ENCODE peak calls at places on chromosomes 16 and 17, in six cellular contexts. O, E, V, U, H and N are unnamed samples.

GRCh38 chr17:48541574-48542113 is 3.3 kb downstream of the HOXB2 start:
- DNase-seq in O (no peak), E (no peak), V (no peak), U (no peak), H (peak), N (no peak)

GRCh38 chr17:35051183-35051578 is 12.3 kb downstream of the RFFL start:
- DNase-seq in O (no peak), E (no peak), V (no peak), U (no peak), H (peak), N (peak)

GRCh38 chr16:28276301-28276700 is 16.0 kb upstream of the SBK1 start:
- DNase-seq in O (no peak), E (no peak), V (no peak), U (no peak), H (no peak), N (no peak)

GRCh38 chr17:2030779-2031163 is 818 bp downstream of the DPH1 start:
- DNase-seq in O (no peak), E (no peak), V (no peak), U (no peak), H (peak), N (no peak)

GRCh38 chr16:8589293-8590160 is 784 bp downstream of the TMEM114 start:
- DNase-seq in O (no peak), E (no peak), V (no peak), U (no peak), H (no peak), N (no peak)

GRCh38 chr17:74746922-74747321 is 1.5 kb upstream of the NHERF1 start:
- DNase-seq in O (peak), E (no peak), V (no peak), U (no peak), H (no peak), N (no peak)

GRCh38 chr17:34452769-34453168 is 89.7 kb upstream of the CCL1 start:
- DNase-seq in O (no peak), E (no peak), V (no peak), U (no peak), H (no peak), N (no peak)

GRCh38 chr16:31265329-31266245 is 5.8 kb downstream of the ITGAM start:
- DNase-seq in O (peak), E (no peak), V (no peak), U (no peak), H (peak), N (no peak)

GRCh38 chr17:82414548-82415281 is 3.4 kb upstream of the HEXD start:
- DNase-seq in O (peak), E (peak), V (no peak), U (peak), H (peak), N (peak)

GRCh38 chr17:44846206-44846605 is 1.5 kb upstream of the HIGD1B start:
- DNase-seq in O (no peak), E (no peak), V (no peak), U (no peak), H (no peak), N (no peak)

GRCh38 chr17:49565948-49566491 is 9.7 kb upstream of the NXPH3 start:
- DNase-seq in O (no peak), E (no peak), V (no peak), U (peak), H (no peak), N (no peak)

GRCh38 chr17:37327341-37328090 is 48.3 kb upstream of the C17orf78 start:
- DNase-seq in O (peak), E (no peak), V (no peak), U (no peak), H (no peak), N (no peak)

GRCh38 chr16:20847577-20847976 is 41.2 kb downstream of the REXO5 start:
- DNase-seq in O (no peak), E (no peak), V (no peak), U (no peak), H (no peak), N (no peak)

GRCh38 chr17:34635876-34636275 is 56.5 kb downstream of the TMEM132E start:
- DNase-seq in O (no peak), E (no peak), V (no peak), U (no peak), H (no peak), N (no peak)

GRCh38 chr17:60827920-60828319 is 150.3 kb downstream of the BCAS3 start:
- DNase-seq in O (no peak), E (no peak), V (no peak), U (no peak), H (no peak), N (no peak)

GRCh38 chr16:61344791-61345190 is 691.4 kb downstream of the CDH8 start:
- DNase-seq in O (no peak), E (no peak), V (no peak), U (no peak), H (no peak), N (no peak)

GRCh38 chr17:55731586-55732250 is 9.1 kb upstream of the TMEM100 start:
- DNase-seq in O (no peak), E (no peak), V (no peak), U (no peak), H (no peak), N (no peak)

GRCh38 chr17:80466188-80466705 is 10.2 kb downstream of the NPTX1 start:
- DNase-seq in O (no peak), E (no peak), V (no peak), U (no peak), H (no peak), N (no peak)

GRCh38 chr16:17205279-17206139 is 265.3 kb downstream of the XYLT1 start:
- DNase-seq in O (peak), E (no peak), V (no peak), U (no peak), H (no peak), N (no peak)

GRCh38 chr16:57518520-57518919 is 17.9 kb downstream of the CCDC102A start:
- DNase-seq in O (no peak), E (no peak), V (no peak), U (no peak), H (no peak), N (no peak)

GRCh38 chr16:9159839-9160550 is 68.6 kb downstream of the HAPSTR1 start:
- DNase-seq in O (peak), E (peak), V (no peak), U (peak), H (peak), N (peak)

GRCh38 chr17:40582328-40582901 is 17.1 kb upstream of the CCR7 start:
- DNase-seq in O (no peak), E (no peak), V (peak), U (no peak), H (peak), N (no peak)